ENCODE peak calls at places on chromosomes 12 and 14, in seven cellular contexts. V is neuronal stem cell, I is IMR-90, S is H1, P is H9, K is mesenchymal stem cell, Z is trophoblast cell. H is an unnamed sample.

GRCh38 chr14:21256539-21257394 is 12.5 kb downstream of the HNRNPC start:
- DNase-seq in V (no peak), I (no peak), S (no peak), P (no peak), K (no peak), Z (no peak), H (no peak)

GRCh38 chr12:57720606-57721595 is 17.6 kb downstream of the AGAP2 start:
- DNase-seq in V (no peak), I (no peak), S (peak), P (no peak), K (no peak), Z (no peak), H (no peak)

GRCh38 chr12:26359576-26359975 is 164.2 kb downstream of the SSPN start:
- DNase-seq in V (no peak), I (no peak), S (no peak), P (no peak), K (no peak), Z (peak), H (no peak)

GRCh38 chr12:65741662-65742480 is 82.4 kb upstream of the HMGA2 start:
- DNase-seq in V (peak), I (peak), S (peak), P (peak), K (peak), Z (peak), H (peak)

GRCh38 chr12:122064780-122065588 is 13.6 kb upstream of the MLXIP start:
- DNase-seq in V (no peak), I (peak), S (peak), P (peak), K (peak), Z (no peak), H (peak)

GRCh38 chr12:112967858-112968257 is 10.5 kb upstream of the OAS2 start:
- DNase-seq in V (no peak), I (no peak), S (no peak), P (no peak), K (no peak), Z (no peak), H (no peak)

GRCh38 chr12:51972424-51972812 is 20.9 kb downstream of the ACVR1B start:
- DNase-seq in V (no peak), I (no peak), S (no peak), P (no peak), K (no peak), Z (no peak), H (peak)

GRCh38 chr12:92602476-92602875 is 100.3 kb upstream of the PLEKHG7 start:
- DNase-seq in V (no peak), I (peak), S (no peak), P (no peak), K (peak), Z (peak), H (no peak)

GRCh38 chr12:65962921-65963883 is 138.9 kb downstream of the HMGA2 start:
- DNase-seq in V (no peak), I (no peak), S (peak), P (peak), K (no peak), Z (peak), H (peak)

GRCh38 chr14:65961004-65961403 is 525.2 kb upstream of the CCDC196 start:
- DNase-seq in V (peak), I (peak), S (peak), P (peak), K (peak), Z (peak), H (peak)

GRCh38 chr14:72891666-72892102 is 2.2 kb downstream of the DPF3 start:
- DNase-seq in V (no peak), I (no peak), S (no peak), P (no peak), K (no peak), Z (no peak), H (no peak)

GRCh38 chr14:93309430-93309966 is 23.3 kb downstream of the BTBD7 start:
- DNase-seq in V (no peak), I (no peak), S (no peak), P (no peak), K (no peak), Z (peak), H (no peak)

GRCh38 chr12:90207799-90208198 is 499.2 kb upstream of the ATP2B1 start:
- DNase-seq in V (no peak), I (no peak), S (no peak), P (no peak), K (no peak), Z (no peak), H (no peak)

GRCh38 chr12:13947237-13947945 is 34.0 kb downstream of the GRIN2B start:
- DNase-seq in V (no peak), I (no peak), S (no peak), P (no peak), K (no peak), Z (no peak), H (no peak)

GRCh38 chr14:32492482-32492881 is 163.4 kb downstream of the AKAP6 start:
- DNase-seq in V (no peak), I (no peak), S (no peak), P (no peak), K (no peak), Z (no peak), H (no peak)

GRCh38 chr14:32491413-32492016 is 162.4 kb downstream of the AKAP6 start:
- DNase-seq in V (no peak), I (no peak), S (no peak), P (no peak), K (no peak), Z (no peak), H (no peak)

GRCh38 chr14:32494566-32495434 is 165.7 kb downstream of the AKAP6 start:
- DNase-seq in V (no peak), I (peak), S (no peak), P (no peak), K (peak), Z (no peak), H (peak)

GRCh38 chr14:32495435-32495734 is 166.3 kb downstream of the AKAP6 start:
- DNase-seq in V (no peak), I (no peak), S (no peak), P (no peak), K (no peak), Z (no peak), H (no peak)

GRCh38 chr14:32497233-32497632 is 168.1 kb downstream of the AKAP6 start:
- DNase-seq in V (no peak), I (no peak), S (no peak), P (no peak), K (no peak), Z (no peak), H (no peak)
- H3K9ac ChIP-seq in V (no peak), I (no peak), S (no peak), P (no peak), K (no peak), Z (no peak), H (no peak)

GRCh38 chr12:93862424-93862823 is 185.2 kb downstream of the CRADD start:
- DNase-seq in V (no peak), I (no peak), S (no peak), P (no peak), K (no peak), Z (no peak), H (no peak)
- H3K4ac ChIP-seq in V (no peak), I (no peak), S (no peak), P (no peak), K (no peak), Z (no peak), H (no peak)

GRCh38 chr14:95515523-95516517 is 630 bp downstream of the SYNE3 start:
- DNase-seq in V (peak), I (peak), S (peak), P (peak), K (peak), Z (peak), H (peak)

GRCh38 chr14:95515080-95515489 is 1.4 kb downstream of the SYNE3 start:
- DNase-seq in V (no peak), I (no peak), S (no peak), P (peak), K (no peak), Z (peak), H (no peak)

GRCh38 chr14:95516554-95517209 is at the start of gene SYNE3:
- DNase-seq in V (no peak), I (no peak), S (peak), P (no peak), K (no peak), Z (peak), H (no peak)

GRCh38 chr14:95513261-95513660 is 3.2 kb downstream of the SYNE3 start:
- DNase-seq in V (no peak), I (no peak), S (no peak), P (no peak), K (no peak), Z (no peak), H (no peak)

GRCh38 chr14:95514131-95515079 is 2.0 kb downstream of the SYNE3 start:
- DNase-seq in V (no peak), I (no peak), S (no peak), P (peak), K (no peak), Z (peak), H (peak)
- H3K9ac ChIP-seq in V (no peak), I (no peak), S (no peak), P (no peak), K (peak), Z (no peak), H (no peak)

GRCh38 chr12:48786591-48787544 is 2.0 kb downstream of the ADCY6 start:
- DNase-seq in V (no peak), I (no peak), S (no peak), P (no peak), K (no peak), Z (no peak), H (no peak)

GRCh38 chr12:48788852-48789775 is at the start of gene ADCY6:
- DNase-seq in V (peak), I (peak), S (peak), P (peak), K (peak), Z (peak), H (peak)

GRCh38 chr12:48788522-48788851 is 402 bp downstream of the ADCY6 start:
- DNase-seq in V (no peak), I (no peak), S (peak), P (no peak), K (no peak), Z (no peak), H (no peak)

GRCh38 chr12:48789858-48790326 is 1.0 kb upstream of the ADCY6 start:
- DNase-seq in V (no peak), I (no peak), S (peak), P (no peak), K (no peak), Z (no peak), H (no peak)

GRCh38 chr12:48787791-48788521 is 933 bp downstream of the ADCY6 start:
- DNase-seq in V (no peak), I (no peak), S (peak), P (no peak), K (no peak), Z (no peak), H (no peak)
- H3K4ac ChIP-seq in V (no peak), I (peak), S (peak), P (no peak), K (no peak), Z (peak), H (no peak)

H was measured in mesendoderm.